ENCODE peak calls at places on chromosomes 12 and 14, in eight cellular contexts. E, A, W, M, B, K, X and V are unnamed samples.

GRCh38 chr12:127284870-127285431 is 982.0 kb upstream of the TMEM132C start:
- DNase-seq in E (no peak), A (no peak), W (peak; percentile 3), M (no peak), B (no peak), K (no peak), X (no peak), V (no peak)

GRCh38 chr14:20799955-20800544 is 2.6 kb downstream of the RNASE1 start:
- DNase-seq in E (no peak), A (no peak), W (peak; percentile 90), M (no peak), B (peak; percentile 30), K (peak; percentile 23), X (no peak), V (peak; percentile 48)

GRCh38 chr12:43812926-43813325 is 6.8 kb upstream of the TWF1 start:
- DNase-seq in E (no peak), A (no peak), W (no peak), M (no peak), B (no peak), K (no peak), X (no peak), V (no peak)

GRCh38 chr12:89245090-89245489 is 107.2 kb downstream of the DUSP6 start:
- DNase-seq in E (no peak), A (no peak), W (no peak), M (no peak), B (no peak), K (no peak), X (no peak), V (peak; percentile 74)

GRCh38 chr12:109625131-109625559 is 51.6 kb downstream of the MVK start:
- DNase-seq in E (peak; percentile 31), A (peak; percentile 85), W (no peak), M (no peak), B (no peak), K (peak; percentile 24), X (no peak), V (no peak)

GRCh38 chr12:48525332-48525731 is at the start of gene OR8S1:
- DNase-seq in E (no peak), A (no peak), W (no peak), M (no peak), B (no peak), K (no peak), X (no peak), V (no peak)

GRCh38 chr12:96194901-96195844 is 998 bp downstream of the ELK3 start:
- DNase-seq in E (peak; percentile 75), A (peak; percentile 77), W (peak; percentile 83), M (peak; percentile 80), B (no peak), K (peak; percentile 30), X (no peak), V (peak; percentile 61)

GRCh38 chr14:35213869-35214387 is 78.3 kb upstream of the PSMA6 start:
- DNase-seq in E (no peak), A (no peak), W (peak; percentile 70), M (no peak), B (peak; percentile 88), K (no peak), X (no peak), V (no peak)

GRCh38 chr14:26845106-26845818 is 247.4 kb upstream of the NOVA1 start:
- DNase-seq in E (no peak), A (no peak), W (no peak), M (no peak), B (no peak), K (no peak), X (no peak), V (no peak)

GRCh38 chr12:13339538-13339937 is 143.0 kb downstream of the EMP1 start:
- DNase-seq in E (peak; percentile 91), A (no peak), W (no peak), M (no peak), B (peak; percentile 1), K (no peak), X (no peak), V (no peak)

GRCh38 chr12:89138048-89138852 is 214.1 kb downstream of the DUSP6 start:
- DNase-seq in E (no peak), A (no peak), W (no peak), M (no peak), B (no peak), K (no peak), X (no peak), V (no peak)

GRCh38 chr14:104924421-104925213 is at the start of gene PLD4:
- DNase-seq in E (no peak), A (no peak), W (no peak), M (no peak), B (no peak), K (no peak), X (no peak), V (no peak)

GRCh38 chr14:60161176-60162107 is 3.8 kb downstream of the DHRS7 start:
- DNase-seq in E (no peak), A (no peak), W (no peak), M (no peak), B (peak; percentile 38), K (no peak), X (no peak), V (peak; percentile 41)

GRCh38 chr14:62162998-62163589 is 400.9 kb downstream of the SNAPC1 start:
- DNase-seq in E (peak; percentile 23), A (peak; percentile 40), W (peak; percentile 46), M (no peak), B (peak; percentile 18), K (peak; percentile 12), X (peak; percentile 19), V (peak; percentile 82)

GRCh38 chr12:75587340-75588106 is 76.1 kb upstream of the KRR1 start:
- DNase-seq in E (no peak), A (no peak), W (no peak), M (no peak), B (no peak), K (no peak), X (no peak), V (no peak)

GRCh38 chr12:50533971-50534370 is 29.2 kb downstream of the DIP2B start:
- DNase-seq in E (no peak), A (no peak), W (no peak), M (no peak), B (no peak), K (no peak), X (no peak), V (no peak)

GRCh38 chr12:121789233-121789781 is 4.2 kb downstream of the RHOF start:
- DNase-seq in E (no peak), A (no peak), W (no peak), M (no peak), B (no peak), K (no peak), X (no peak), V (no peak)

GRCh38 chr14:69711471-69712216 is 55.3 kb upstream of the SRSF5 start:
- DNase-seq in E (no peak), A (no peak), W (no peak), M (no peak), B (no peak), K (no peak), X (no peak), V (no peak)

GRCh38 chr14:81478446-81478845 is 55.2 kb downstream of the SEL1L start:
- DNase-seq in E (no peak), A (no peak), W (no peak), M (no peak), B (no peak), K (no peak), X (no peak), V (no peak)

GRCh38 chr12:49033611-49034286 is 15.2 kb upstream of the PRKAG1 start:
- DNase-seq in E (no peak), A (no peak), W (no peak), M (no peak), B (no peak), K (no peak), X (no peak), V (no peak)

GRCh38 chr14:59377991-59378720 is 87.0 kb downstream of the GPR135 start:
- DNase-seq in E (no peak), A (no peak), W (no peak), M (no peak), B (no peak), K (no peak), X (no peak), V (no peak)

GRCh38 chr12:125185740-125186470 is 120.7 kb downstream of the AACS start:
- DNase-seq in E (peak; percentile 49), A (peak; percentile 81), W (peak; percentile 53), M (no peak), B (peak; percentile 53), K (peak; percentile 93), X (no peak), V (peak; percentile 90)

GRCh38 chr12:125187148-125187733 is 122.0 kb downstream of the AACS start:
- DNase-seq in E (no peak), A (no peak), W (no peak), M (no peak), B (no peak), K (no peak), X (no peak), V (peak; percentile 44)

GRCh38 chr12:125188912-125189881 is 124.0 kb downstream of the AACS start:
- DNase-seq in E (no peak), A (no peak), W (no peak), M (no peak), B (no peak), K (no peak), X (no peak), V (no peak)

GRCh38 chr12:125186471-125187147 is 121.4 kb downstream of the AACS start:
- DNase-seq in E (no peak), A (peak; percentile 59), W (no peak), M (no peak), B (no peak), K (peak; percentile 31), X (no peak), V (peak; percentile 51)

GRCh38 chr12:125187780-125188741 is 122.8 kb downstream of the AACS start:
- DNase-seq in E (no peak), A (no peak), W (no peak), M (no peak), B (no peak), K (no peak), X (no peak), V (peak; percentile 78)
- H4K20me1 ChIP-seq in E (no peaks in the 10 kb centered on the region), A (no peaks in the 10 kb centered on the region), W (no peaks in the 10 kb centered on the region), M (no peaks in the 10 kb centered on the region), B (no peaks in the 10 kb centered on the region), K (peaks cover 11% of the 10 kb centered on the region), X (peaks cover 25% of the 10 kb centered on the region), V (peaks cover 18% of the 10 kb centered on the region)

GRCh38 chr12:18753481-18754117 is 15.7 kb downstream of the CAPZA3 start:
- DNase-seq in E (no peak), A (no peak), W (no peak), M (no peak), B (no peak), K (no peak), X (no peak), V (peak; percentile 33)
- H3K27ac ChIP-seq in E (no peak overlapping the region), A (no peak overlapping the region), W (no peak overlapping the region), M (no peak overlapping the region), B (no peak overlapping the region), K (peak overlapping the region; percentile 67), X (peak overlapping the region; percentile 80), V (peak overlapping the region; percentile 77)

GRCh38 chr12:46764005-46764404 is 61.8 kb downstream of the SLC38A4 start:
- DNase-seq in E (no peak), A (no peak), W (no peak), M (no peak), B (no peak), K (no peak), X (no peak), V (no peak)
- TF ChIP-seq POLR2AphosphoS5 in E (no peak), A (no peak), W (no peak), M (no peak), B (no peak), K (no peak), X (no peak), V (no peak)

GRCh38 chr12:78034025-78034424 is 203.3 kb downstream of the NAV3 start:
- DNase-seq in E (no peak), A (no peak), W (no peak), M (no peak), B (no peak), K (no peak), X (no peak), V (no peak)
- H4K20me1 ChIP-seq in E (no peaks in the 10 kb centered on the region), A (no peaks in the 10 kb centered on the region), W (no peaks in the 10 kb centered on the region), M (no peaks in the 10 kb centered on the region), B (no peaks in the 10 kb centered on the region), K (no peaks in the 10 kb centered on the region), X (no peaks in the 10 kb centered on the region), V (no peaks in the 10 kb centered on the region)

GRCh38 chr12:115371711-115372110 is 687.7 kb upstream of the TBX3 start:
- DNase-seq in E (no peak), A (no peak), W (no peak), M (no peak), B (no peak), K (no peak), X (no peak), V (no peak)
- H3K27ac ChIP-seq in E (no peak overlapping the region), A (no peak overlapping the region), W (no peak overlapping the region), M (no peak overlapping the region), B (no peak overlapping the region), K (no peak overlapping the region), X (no peak overlapping the region), V (no peak overlapping the region)